ENCODE peak calls at places on chromosomes 6 and 20, in four cellular contexts. S, X, Y and E are unnamed samples.

GRCh38 chr6:164039954-164040375 is 625.4 kb downstream of the QKI start:
- DNase-seq in S (peak; percentile 69), X (no peak), Y (no peak), E (no peak)

GRCh38 chr6:5053864-5054426 is 31.2 kb upstream of the PPP1R3G start:
- DNase-seq in S (no peak), X (no peak), Y (no peak), E (no peak)

GRCh38 chr6:89299451-89299850 is 15.6 kb downstream of the GABRR2 start:
- DNase-seq in S (no peak), X (peak; percentile 24), Y (no peak), E (no peak)

GRCh38 chr6:113855500-113856010 is 1.6 kb upstream of the MARCKS start:
- DNase-seq in S (no peak), X (peak; percentile 55), Y (peak; percentile 17), E (peak; percentile 74)

GRCh38 chr20:1185781-1186334 is 1.1 kb upstream of the TMEM74B start:
- DNase-seq in S (peak; percentile 35), X (peak; percentile 26), Y (peak; percentile 33), E (no peak)

GRCh38 chr20:32397567-32398084 is 39.5 kb downstream of the ASXL1 start:
- DNase-seq in S (no peak), X (no peak), Y (no peak), E (no peak)

GRCh38 chr6:52725133-52725529 is 38.1 kb downstream of the GSTA2 start:
- DNase-seq in S (peak; percentile 65), X (no peak), Y (no peak), E (no peak)

GRCh38 chr20:51562334-51563140 is 20.0 kb upstream of the NFATC2 start:
- DNase-seq in S (peak; percentile 64), X (peak; percentile 95), Y (peak; percentile 73), E (peak; percentile 94)

GRCh38 chr6:109322825-109323580 is 59.3 kb downstream of the CD164 start:
- DNase-seq in S (peak; percentile 38), X (no peak), Y (peak; percentile 10), E (no peak)

GRCh38 chr6:112223070-112223861 is 31.1 kb downstream of the LAMA4 start:
- DNase-seq in S (no peak), X (peak; percentile 92), Y (no peak), E (no peak)

GRCh38 chr6:73802366-73802765 is 106.4 kb downstream of the CD109 start:
- DNase-seq in S (no peak), X (peak; percentile 49), Y (no peak), E (no peak)

GRCh38 chr20:48638546-48638945 is 189.3 kb downstream of the PREX1 start:
- DNase-seq in S (no peak), X (peak; percentile 51), Y (no peak), E (no peak)

GRCh38 chr6:143236151-143236788 is 175.6 kb downstream of the AIG1 start:
- DNase-seq in S (no peak), X (peak; percentile 31), Y (no peak), E (no peak)

GRCh38 chr6:145310116-145310515 is 425.2 kb downstream of the EPM2A start:
- DNase-seq in S (no peak), X (peak; percentile 79), Y (no peak), E (no peak)

GRCh38 chr6:70849348-70850069 is 107.4 kb downstream of the B3GAT2 start:
- DNase-seq in S (no peak), X (peak; percentile 85), Y (no peak), E (no peak)

GRCh38 chr6:41647061-41647511 is 8.8 kb downstream of the MDFI start:
- DNase-seq in S (no peak), X (no peak), Y (no peak), E (no peak)
- H3K27ac ChIP-seq in S (no peak overlapping the region), X (no peak overlapping the region), Y (no peak overlapping the region), E (no peak overlapping the region)

GRCh38 chr6:10415593-10416480 is 963 bp upstream of the TFAP2A start:
- DNase-seq in S (no peak), X (no peak), Y (no peak), E (no peak)
- H3K4me3 ChIP-seq in S (no peak overlapping the region), X (no peak overlapping the region), Y (no peak overlapping the region), E (peak overlapping the region; percentile 54)

GRCh38 chr6:15324427-15324985 is 78.6 kb downstream of the JARID2 start:
- DNase-seq in S (no peak), X (no peak), Y (no peak), E (no peak)

GRCh38 chr6:15325540-15325955 is 79.7 kb downstream of the JARID2 start:
- DNase-seq in S (no peak), X (no peak), Y (no peak), E (no peak)

GRCh38 chr6:15326072-15326614 is 80.3 kb downstream of the JARID2 start:
- DNase-seq in S (no peak), X (no peak), Y (no peak), E (no peak)

GRCh38 chr6:15329154-15329781 is 83.4 kb downstream of the JARID2 start:
- DNase-seq in S (no peak), X (peak; percentile 95), Y (no peak), E (no peak)

GRCh38 chr6:15327271-15327670 is 81.4 kb downstream of the JARID2 start:
- DNase-seq in S (no peak), X (no peak), Y (no peak), E (no peak)
- TF ChIP-seq CTCF in S (no peak), X (no peak), Y (no peak), E (no peak)

DNA sequence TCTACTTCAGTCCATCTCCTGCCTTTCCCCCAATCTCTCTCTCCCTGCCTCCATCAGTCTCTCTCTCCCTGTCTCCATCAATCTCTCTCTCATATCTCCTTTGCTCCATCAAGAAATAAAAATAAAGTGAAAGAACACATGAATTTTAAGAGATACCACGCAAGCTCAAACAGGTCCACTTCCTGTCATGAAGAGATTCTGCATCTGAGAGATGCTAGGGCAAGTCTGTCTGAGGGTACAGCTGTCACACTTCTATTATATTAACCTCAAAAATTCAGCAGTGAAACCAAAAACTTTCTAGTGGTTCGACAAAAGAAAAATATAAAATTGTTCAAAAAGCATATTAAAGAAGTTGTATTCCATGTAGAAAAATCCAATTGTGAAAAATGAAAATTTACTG is 296.8 kb upstream of the RSPO3 start:
- DNase-seq in S (no peak), X (no peak), Y (no peak), E (no peak)
- H3K27ac ChIP-seq in S (no peak overlapping the region), X (no peak overlapping the region), Y (no peak overlapping the region), E (no peak overlapping the region)

DNA sequence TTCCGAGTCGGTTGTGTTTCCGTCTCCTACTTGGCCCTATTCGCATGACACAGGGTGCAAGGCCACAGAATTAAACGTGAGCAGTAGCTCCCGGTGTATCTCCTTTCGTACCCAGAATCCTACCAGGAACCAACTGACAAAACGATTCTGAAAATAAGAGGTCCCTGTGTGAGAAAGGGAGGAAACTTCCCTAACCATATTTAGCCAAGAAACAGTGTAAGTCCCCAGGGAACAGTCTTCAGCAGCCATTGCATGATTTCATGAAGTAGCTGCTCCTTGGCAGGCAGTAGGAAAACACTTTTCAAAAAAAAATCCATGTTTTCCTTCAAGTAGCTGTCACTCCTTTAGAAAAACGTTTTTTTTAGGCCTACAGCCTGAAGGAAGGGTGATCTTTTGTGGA is 46.9 kb downstream of the PDE10A start:
- DNase-seq in S (no peak), X (peak; percentile 18), Y (no peak), E (no peak)
- H3K4me3 ChIP-seq in S (no peak overlapping the region), X (no peak overlapping the region), Y (no peak overlapping the region), E (peak overlapping the region; percentile 60)

GRCh38 chr6:44110005-44110681 is 17.1 kb downstream of the MRPL14 start:
- DNase-seq in S (no peak), X (no peak), Y (no peak), E (no peak)

GRCh38 chr6:44113396-44113795 is 13.9 kb downstream of the MRPL14 start:
- DNase-seq in S (no peak), X (no peak), Y (no peak), E (no peak)

GRCh38 chr6:44109212-44109611 is 18.0 kb downstream of the MRPL14 start:
- DNase-seq in S (no peak), X (no peak), Y (no peak), E (no peak)

GRCh38 chr6:44110966-44111365 is 16.3 kb downstream of the MRPL14 start:
- DNase-seq in S (no peak), X (no peak), Y (no peak), E (no peak)

GRCh38 chr6:44111434-44112417 is 15.5 kb downstream of the MRPL14 start:
- DNase-seq in S (no peak), X (no peak), Y (no peak), E (no peak)
- TF ChIP-seq CTCF in S (no peak), X (no peak), Y (no peak), E (no peak)